ENCODE peak calls at places on chromosomes 6 and 20, in four cellular contexts. One of them, this sample, is unnamed.

GRCh38 chr6:21587182-21587924 is 6.2 kb upstream of the SOX4 start:
- DNase-seq in stomach: peak
- DNase-seq in chondrocyte: no peak
- DNase-seq in progenitor cell of endocrine pancreas: peak
- DNase-seq in this sample: peak

GRCh38 chr6:37242429-37243052 is 15.0 kb upstream of the TBC1D22B start:
- DNase-seq in stomach: no peak
- DNase-seq in chondrocyte: no peak
- DNase-seq in progenitor cell of endocrine pancreas: no peak
- DNase-seq in this sample: no peak

GRCh38 chr20:33693741-33694645 is 7.8 kb upstream of the E2F1 start:
- DNase-seq in stomach: no peak
- DNase-seq in chondrocyte: no peak
- DNase-seq in progenitor cell of endocrine pancreas: no peak
- DNase-seq in this sample: no peak

GRCh38 chr6:31752739-31753319 is 9.6 kb upstream of the SAPCD1 start:
- DNase-seq in stomach: no peak
- DNase-seq in chondrocyte: no peak
- DNase-seq in progenitor cell of endocrine pancreas: no peak
- DNase-seq in this sample: no peak

GRCh38 chr6:144036064-144036873 is 28.2 kb upstream of the PLAGL1 start:
- DNase-seq in stomach: no peak
- DNase-seq in chondrocyte: no peak
- DNase-seq in progenitor cell of endocrine pancreas: no peak
- DNase-seq in this sample: no peak

GRCh38 chr6:25449774-25450173 is 170.6 kb downstream of the CARMIL1 start:
- DNase-seq in stomach: no peak
- DNase-seq in chondrocyte: no peak
- DNase-seq in progenitor cell of endocrine pancreas: no peak
- DNase-seq in this sample: no peak

GRCh38 chr6:162907876-162908481 is 180.2 kb downstream of the PACRG start:
- DNase-seq in stomach: no peak
- DNase-seq in chondrocyte: no peak
- DNase-seq in progenitor cell of endocrine pancreas: no peak
- DNase-seq in this sample: no peak

GRCh38 chr6:169894377-169894960 is 143.0 kb downstream of the ERMARD start:
- DNase-seq in stomach: no peak
- DNase-seq in chondrocyte: no peak
- DNase-seq in progenitor cell of endocrine pancreas: no peak
- DNase-seq in this sample: no peak

GRCh38 chr6:6492675-6493074 is 95.8 kb upstream of the LY86 start:
- DNase-seq in stomach: no peak
- DNase-seq in chondrocyte: no peak
- DNase-seq in progenitor cell of endocrine pancreas: no peak
- DNase-seq in this sample: no peak

GRCh38 chr6:144064402-144064830 is 31.0 kb downstream of the SF3B5 start:
- DNase-seq in stomach: peak
- DNase-seq in chondrocyte: no peak
- DNase-seq in progenitor cell of endocrine pancreas: peak
- DNase-seq in this sample: peak

GRCh38 chr6:32111424-32112066 is 2.4 kb upstream of the TNXB start:
- DNase-seq in stomach: no peak
- DNase-seq in chondrocyte: no peak
- DNase-seq in progenitor cell of endocrine pancreas: no peak
- DNase-seq in this sample: no peak

GRCh38 chr6:127120109-127120786 is 1.8 kb downstream of the RSPO3 start:
- DNase-seq in stomach: no peak
- DNase-seq in chondrocyte: peak
- DNase-seq in progenitor cell of endocrine pancreas: peak
- DNase-seq in this sample: no peak

GRCh38 chr6:99603421-99604160 is 3.0 kb upstream of the PRDM13 start:
- DNase-seq in stomach: no peak
- DNase-seq in chondrocyte: no peak
- DNase-seq in progenitor cell of endocrine pancreas: no peak
- DNase-seq in this sample: no peak

GRCh38 chr20:48723308-48724264 is 104.2 kb downstream of the PREX1 start:
- DNase-seq in stomach: peak
- DNase-seq in chondrocyte: peak
- DNase-seq in progenitor cell of endocrine pancreas: no peak
- DNase-seq in this sample: no peak

GRCh38 chr6:161444966-161445799 is 171.3 kb upstream of the AGPAT4 start:
- DNase-seq in stomach: no peak
- DNase-seq in chondrocyte: no peak
- DNase-seq in progenitor cell of endocrine pancreas: no peak
- DNase-seq in this sample: no peak

GRCh38 chr20:57429579-57430202 is 38.5 kb downstream of the RBM38 start:
- DNase-seq in stomach: no peak
- DNase-seq in chondrocyte: no peak
- DNase-seq in progenitor cell of endocrine pancreas: no peak
- DNase-seq in this sample: no peak

GRCh38 chr20:64143018-64143801 is 21.0 kb upstream of the MYT1 start:
- DNase-seq in stomach: no peak
- DNase-seq in chondrocyte: peak
- DNase-seq in progenitor cell of endocrine pancreas: no peak
- DNase-seq in this sample: no peak

GRCh38 chr6:127880452-127880851 is 20.4 kb downstream of the THEMIS start:
- DNase-seq in stomach: no peak
- DNase-seq in chondrocyte: no peak
- DNase-seq in progenitor cell of endocrine pancreas: no peak
- DNase-seq in this sample: no peak

GRCh38 chr6:105881608-105882007 is 204.5 kb upstream of the PRDM1 start:
- DNase-seq in stomach: no peak
- DNase-seq in chondrocyte: no peak
- DNase-seq in progenitor cell of endocrine pancreas: no peak
- DNase-seq in this sample: no peak

GRCh38 chr6:105875974-105876640 is 210.0 kb upstream of the PRDM1 start:
- DNase-seq in stomach: no peak
- DNase-seq in chondrocyte: no peak
- DNase-seq in progenitor cell of endocrine pancreas: no peak
- DNase-seq in this sample: no peak

GRCh38 chr6:105879902-105880547 is 206.1 kb upstream of the PRDM1 start:
- DNase-seq in stomach: no peak
- DNase-seq in chondrocyte: no peak
- DNase-seq in progenitor cell of endocrine pancreas: no peak
- DNase-seq in this sample: no peak

GRCh38 chr6:105882071-105882803 is 203.9 kb upstream of the PRDM1 start:
- DNase-seq in stomach: no peak
- DNase-seq in chondrocyte: no peak
- DNase-seq in progenitor cell of endocrine pancreas: no peak
- DNase-seq in this sample: no peak

GRCh38 chr6:105879146-105879545 is 207.0 kb upstream of the PRDM1 start:
- DNase-seq in stomach: no peak
- DNase-seq in chondrocyte: no peak
- DNase-seq in progenitor cell of endocrine pancreas: no peak
- DNase-seq in this sample: no peak
- TF ChIP-seq CTCF in stomach: no peak
- TF ChIP-seq CTCF in chondrocyte: no peak
- TF ChIP-seq CTCF in progenitor cell of endocrine pancreas: no peak
- TF ChIP-seq CTCF in this sample: no peak

GRCh38 chr6:45422541-45423110 is 44.9 kb upstream of the SUPT3H start:
- DNase-seq in stomach: peak
- DNase-seq in chondrocyte: peak
- DNase-seq in progenitor cell of endocrine pancreas: peak
- DNase-seq in this sample: peak

GRCh38 chr6:45423111-45423900 is 45.6 kb upstream of the SUPT3H start:
- DNase-seq in stomach: peak
- DNase-seq in chondrocyte: peak
- DNase-seq in progenitor cell of endocrine pancreas: peak
- DNase-seq in this sample: peak

GRCh38 chr6:45420909-45421699 is 43.4 kb upstream of the SUPT3H start:
- DNase-seq in stomach: no peak
- DNase-seq in chondrocyte: no peak
- DNase-seq in progenitor cell of endocrine pancreas: no peak
- DNase-seq in this sample: no peak

GRCh38 chr6:45420083-45420908 is 42.6 kb upstream of the SUPT3H start:
- DNase-seq in stomach: no peak
- DNase-seq in chondrocyte: no peak
- DNase-seq in progenitor cell of endocrine pancreas: no peak
- DNase-seq in this sample: no peak

GRCh38 chr6:45421700-45422540 is 44.2 kb upstream of the SUPT3H start:
- DNase-seq in stomach: peak
- DNase-seq in chondrocyte: peak
- DNase-seq in progenitor cell of endocrine pancreas: peak
- DNase-seq in this sample: peak
- TF ChIP-seq CTCF in stomach: no peak
- TF ChIP-seq CTCF in chondrocyte: peak
- TF ChIP-seq CTCF in progenitor cell of endocrine pancreas: peak
- TF ChIP-seq CTCF in this sample: no peak

DNA sequence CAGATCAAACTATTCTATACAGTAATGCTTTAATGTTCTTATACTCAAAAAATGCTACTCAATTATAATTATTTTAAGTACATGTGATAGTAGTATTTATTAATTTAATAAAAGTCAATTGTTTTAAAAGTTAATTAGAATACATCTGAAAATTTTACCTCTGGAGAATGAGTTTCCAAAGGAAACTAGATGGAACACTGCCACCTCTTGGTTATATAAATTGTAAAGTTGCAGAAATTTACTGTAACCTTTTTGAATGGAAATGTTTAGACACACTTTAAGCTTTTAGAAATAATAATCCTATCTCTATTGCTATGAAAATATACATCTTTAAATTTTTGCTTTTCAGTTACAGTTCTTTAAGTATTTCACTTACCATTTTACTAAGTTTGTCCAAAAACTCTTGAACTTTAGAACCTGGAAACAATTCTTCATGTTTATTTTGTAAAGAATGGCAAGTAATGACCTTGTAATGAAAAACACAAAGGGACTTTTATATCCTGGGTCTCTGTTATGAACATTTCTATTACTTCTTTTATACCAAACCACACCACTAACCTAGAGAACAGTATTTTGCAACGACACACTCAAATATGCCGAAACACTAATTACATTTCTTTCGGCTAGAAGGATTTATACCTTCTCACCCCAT is 10.9 kb upstream of the BMP5 start:
- DNase-seq in stomach: no peak
- DNase-seq in chondrocyte: no peak
- DNase-seq in progenitor cell of endocrine pancreas: no peak
- DNase-seq in this sample: no peak
- TF ChIP-seq CTCF in stomach: no peak
- TF ChIP-seq CTCF in chondrocyte: peak
- TF ChIP-seq CTCF in progenitor cell of endocrine pancreas: peak
- TF ChIP-seq CTCF in this sample: no peak

DNA sequence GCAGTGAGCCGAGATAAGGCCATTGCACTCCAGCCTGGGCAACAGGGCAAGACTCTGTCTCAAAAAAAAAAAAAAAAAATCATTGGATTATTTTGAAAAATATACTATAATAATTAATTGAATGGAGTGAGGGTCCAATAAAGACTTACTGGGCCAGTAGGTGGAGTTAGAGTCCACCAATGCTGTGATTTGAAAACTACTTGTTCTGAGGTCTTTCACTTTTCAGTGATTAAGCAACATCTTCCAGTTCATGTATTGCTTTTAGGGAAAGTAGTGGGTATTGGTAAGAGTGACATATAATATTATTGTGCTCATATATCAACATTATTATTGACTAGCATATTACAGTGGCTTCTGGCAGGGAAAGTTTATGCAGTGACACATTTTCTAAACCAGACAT is 530.3 kb downstream of the KHDRBS2 start:
- DNase-seq in stomach: no peak
- DNase-seq in chondrocyte: no peak
- DNase-seq in progenitor cell of endocrine pancreas: no peak
- DNase-seq in this sample: no peak
- TF ChIP-seq CTCF in stomach: no peak
- TF ChIP-seq CTCF in chondrocyte: no peak
- TF ChIP-seq CTCF in progenitor cell of endocrine pancreas: no peak
- TF ChIP-seq CTCF in this sample: no peak

DNA sequence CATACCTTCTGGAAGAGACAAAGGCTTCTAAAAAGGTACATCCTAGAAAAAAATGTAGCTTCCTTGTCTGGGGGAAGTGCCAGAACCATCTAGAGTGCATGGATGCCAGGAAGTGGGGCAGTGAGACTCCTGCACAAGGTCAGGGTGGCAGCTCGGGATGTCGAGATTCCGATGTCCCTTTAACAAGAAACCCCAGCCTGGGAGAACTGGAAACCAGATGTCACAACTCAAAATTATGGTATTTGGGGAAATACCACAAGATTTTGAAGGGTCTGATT is 168.4 kb downstream of the ZDHHC14 start:
- DNase-seq in stomach: no peak
- DNase-seq in chondrocyte: no peak
- DNase-seq in progenitor cell of endocrine pancreas: no peak
- DNase-seq in this sample: no peak
- TF ChIP-seq CTCF in stomach: no peak
- TF ChIP-seq CTCF in chondrocyte: no peak
- TF ChIP-seq CTCF in progenitor cell of endocrine pancreas: no peak
- TF ChIP-seq CTCF in this sample: no peak

DNA sequence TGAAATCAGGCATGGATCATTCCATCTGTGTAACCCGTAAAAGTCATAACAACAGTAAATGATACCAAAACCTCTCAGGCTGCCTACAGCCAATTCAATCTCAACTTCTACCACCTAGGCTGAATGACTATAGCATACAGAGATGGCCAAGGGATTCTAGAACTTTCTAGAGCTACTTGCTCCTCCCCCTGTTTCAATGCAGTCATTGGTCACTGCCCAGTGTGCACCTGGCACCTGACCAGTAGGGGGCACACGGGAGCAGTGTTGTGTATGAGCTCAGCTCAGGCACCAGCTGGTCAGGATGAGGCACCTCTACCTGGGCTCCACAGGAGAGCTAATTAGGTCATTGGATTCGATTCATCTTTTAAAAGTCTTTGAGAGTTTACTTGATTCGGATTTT is 86.2 kb downstream of the PLEKHG1 start:
- DNase-seq in stomach: no peak
- DNase-seq in chondrocyte: no peak
- DNase-seq in progenitor cell of endocrine pancreas: no peak
- DNase-seq in this sample: peak
- TF ChIP-seq CTCF in stomach: no peak
- TF ChIP-seq CTCF in chondrocyte: peak
- TF ChIP-seq CTCF in progenitor cell of endocrine pancreas: peak
- TF ChIP-seq CTCF in this sample: peak